ENCODE peak calls at places on chromosomes 13 and 19, in six cellular contexts. N is AG09309; A is HAP-1; M is KG1; K is A673; F is stimulated activated CD8-positive, alpha-beta memory T cell treated with anti-CD3 and anti-CD28 coated beads, Interleukin-2, amount 100 ng/mL, for 48 hours. J is an unnamed sample.

GRCh38 chr13:39840201-39840600 is 184.7 kb downstream of the COG6 start:
- DNase-seq in N (no peak), A (no peak), M (no peak), F (no peak), K (no peak), J (no peak)

GRCh38 chr13:52652980-52653303 is 306 bp downstream of the SUGT1 start:
- DNase-seq in K (no peak), N (no peak), A (no peak), M (no peak), F (peak), J (no peak)

GRCh38 chr19:1424182-1424955 is 13.8 kb upstream of the RPS15 start:
- DNase-seq in K (no peak), M (no peak), N (no peak), F (no peak), A (no peak), J (no peak)

GRCh38 chr19:5005096-5005495 is 36.2 kb downstream of the KDM4B start:
- DNase-seq in F (no peak), A (no peak), N (no peak), K (no peak), M (no peak), J (no peak)

GRCh38 chr13:23766199-23766771 is 122.9 kb downstream of the MIPEP start:
- DNase-seq in F (no peak), A (no peak), K (no peak), M (no peak), N (no peak), J (no peak)

GRCh38 chr19:14375582-14376291 is 5.5 kb upstream of the ADGRE5 start:
- DNase-seq in M (no peak), F (no peak), K (no peak), A (no peak), N (no peak), J (no peak)

GRCh38 chr13:30072818-30073186 is 222.4 kb upstream of the UBL3 start:
- DNase-seq in F (no peak), N (no peak), K (no peak), M (no peak), A (no peak), J (no peak)

GRCh38 chr13:98938801-98939200 is 39.1 kb downstream of the DOCK9 start:
- DNase-seq in N (no peak), M (no peak), A (no peak), K (no peak), F (no peak), J (no peak)

GRCh38 chr13:22463089-22463488 is 717.7 kb upstream of the SGCG start:
- DNase-seq in A (no peak), K (no peak), N (no peak), M (no peak), F (no peak), J (no peak)

GRCh38 chr13:40679586-40679985 is 13.1 kb upstream of the FOXO1 start:
- DNase-seq in M (no peak), F (no peak), A (peak), N (no peak), K (no peak), J (no peak)

GRCh38 chr13:79837741-79838450 is 356.9 kb downstream of the NDFIP2 start:
- DNase-seq in K (peak), M (no peak), N (peak), A (no peak), F (no peak), J (no peak)

GRCh38 chr19:2385053-2385721 is 25.1 kb downstream of the TMPRSS9 start:
- DNase-seq in N (peak), K (peak), M (no peak), A (peak), F (no peak), J (no peak)

GRCh38 chr19:17902701-17903100 is 30.1 kb upstream of the CCDC124 start:
- DNase-seq in M (no peak), N (peak), F (no peak), K (peak), A (no peak), J (no peak)

GRCh38 chr19:15015946-15016542 is 33.2 kb upstream of the CASP14 start:
- DNase-seq in M (no peak), A (no peak), F (no peak), N (no peak), K (peak), J (no peak)

GRCh38 chr19:1489463-1489971 is 633 bp downstream of the PCSK4 start:
- DNase-seq in A (no peak), M (no peak), F (no peak), K (no peak), N (no peak), J (no peak)

GRCh38 chr13:22428188-22428828 is 752.5 kb upstream of the SGCG start:
- DNase-seq in M (no peak), K (no peak), F (no peak), A (no peak), N (no peak), J (no peak)

GRCh38 chr13:106138620-106139019 is 396.8 kb downstream of the EFNB2 start:
- DNase-seq in N (no peak), M (no peak), F (no peak), A (no peak), K (no peak), J (no peak)

GRCh38 chr13:39565036-39565949 is 37.7 kb downstream of the LHFPL6 start:
- DNase-seq in K (peak), M (no peak), N (peak), A (peak), F (no peak), J (no peak)

GRCh38 chr13:97030705-97031452 is 36.6 kb upstream of the OXGR1 start:
- DNase-seq in M (no peak), K (peak), N (peak), A (peak), F (no peak), J (no peak)

GRCh38 chr19:11264452-11265176 is 2.3 kb upstream of the DOCK6 start:
- DNase-seq in M (no peak), A (no peak), K (no peak), N (no peak), F (no peak), J (no peak)

GRCh38 chr13:98089826-98090225 is 53.1 kb upstream of the FARP1 start:
- DNase-seq in F (no peak), M (no peak), N (no peak), A (no peak), K (no peak), J (no peak)

GRCh38 chr13:50156722-50157121 is 141.5 kb downstream of the KCNRG start:
- DNase-seq in M (no peak), F (no peak), N (no peak), K (no peak), A (peak), J (no peak)